ENCODE peak calls at places on chromosomes 7 and 10, in ten cellular contexts. K is kidney epithelial cell, L is neural progenitor cell, X is brain microvascular endothelial cell, S is Panc1, D is GM06990, H is HCT116, N is endothelial cell of umbilical vein, G is cardiac muscle cell, R is lung. O is an unnamed sample. For H3K36me3, the result is how much of the 10 kb centered on the place peaks cover.

GRCh38 chr10:88077977-88078376 is 214.6 kb downstream of the PTEN start:
- DNase-seq in K (no peak), L (no peak), X (no peak), S (no peak), D (no peak), H (no peak), N (no peak), G (no peak), R (no peak), O (no peak)

GRCh38 chr7:27182285-27182827 is 2.7 kb downstream of the HOXA11 start:
- DNase-seq in K (no peak), L (no peak), X (no peak), S (no peak), D (no peak), H (no peak), N (no peak), G (no peak), R (no peak), O (no peak)

GRCh38 chr10:103772096-103772845 is 83.1 kb downstream of the SH3PXD2A start:
- DNase-seq in K (no peak), L (peak), X (peak), S (no peak), D (peak), H (peak), N (peak), G (peak), R (peak), O (peak)

GRCh38 chr7:18018296-18019205 is 9.1 kb downstream of the PRPS1L1 start:
- DNase-seq in K (no peak), L (no peak), X (no peak), S (no peak), D (no peak), H (no peak), N (no peak), G (no peak), R (no peak), O (no peak)

GRCh38 chr7:101916041-101916800 is 98.8 kb downstream of the CUX1 start:
- DNase-seq in K (no peak), L (no peak), X (no peak), S (no peak), D (no peak), H (no peak), N (no peak), G (no peak), R (no peak), O (no peak)

GRCh38 chr7:11358637-11359036 is 385.0 kb downstream of the PHF14 start:
- DNase-seq in K (no peak), L (no peak), X (no peak), S (no peak), D (no peak), H (no peak), N (no peak), G (no peak), R (no peak), O (no peak)

GRCh38 chr10:32459072-32459703 is 13.2 kb downstream of the CCDC7 start:
- DNase-seq in K (no peak), L (no peak), X (no peak), S (no peak), D (no peak), H (no peak), N (no peak), G (no peak), R (no peak), O (no peak)

GRCh38 chr10:119736220-119736619 is 10.4 kb downstream of the INPP5F start:
- DNase-seq in K (no peak), L (no peak), X (no peak), S (no peak), D (no peak), H (no peak), N (no peak), G (no peak), R (no peak), O (no peak)

GRCh38 chr10:119149723-119150122 is 15.8 kb downstream of the SFXN4 start:
- DNase-seq in K (no peak), L (peak), X (no peak), S (no peak), D (no peak), H (no peak), N (no peak), G (no peak), R (no peak), O (no peak)

GRCh38 chr10:104440221-104440620 is 86.6 kb downstream of the CFAP58 start:
- DNase-seq in K (no peak), L (no peak), X (no peak), S (no peak), D (no peak), H (no peak), N (no peak), G (no peak), R (no peak), O (no peak)

GRCh38 chr10:8150401-8150905 is 96.0 kb downstream of the GATA3 start:
- DNase-seq in K (no peak), L (no peak), X (no peak), S (no peak), D (no peak), H (no peak), N (peak), G (peak), R (no peak), O (no peak)

GRCh38 chr10:15898046-15898445 is 37.7 kb upstream of the MINDY3 start:
- DNase-seq in K (no peak), L (no peak), X (peak), S (no peak), D (no peak), H (no peak), N (peak), G (peak), R (no peak), O (no peak)

GRCh38 chr7:108525327-108525984 is 479 bp downstream of the PNPLA8 start:
- DNase-seq in K (peak), L (peak), X (peak), S (peak), D (no peak), H (peak), N (peak), G (peak), R (peak), O (peak)

GRCh38 chr10:75042292-75042974 is 69.0 kb upstream of the SAMD8 start:
- DNase-seq in K (no peak), L (no peak), X (peak), S (no peak), D (no peak), H (no peak), N (no peak), G (peak), R (no peak), O (peak)

GRCh38 chr10:62326134-62326533 is 48.0 kb upstream of the ZNF365 start:
- DNase-seq in K (no peak), L (no peak), X (no peak), S (no peak), D (no peak), H (no peak), N (no peak), G (no peak), R (no peak), O (no peak)

GRCh38 chr7:139752600-139752999 is 25.2 kb downstream of the HIPK2 start:
- DNase-seq in K (no peak), L (no peak), X (no peak), S (no peak), D (no peak), H (no peak), N (no peak), G (no peak), R (no peak), O (no peak)

GRCh38 chr7:128934361-128935352 is 3.1 kb upstream of the IRF5 start:
- DNase-seq in K (no peak), L (no peak), X (no peak), S (no peak), D (peak), H (no peak), N (no peak), G (no peak), R (no peak), O (no peak)

GRCh38 chr10:70592186-70592735 is 10.3 kb downstream of the PRF1 start:
- DNase-seq in K (no peak), L (no peak), X (no peak), S (no peak), D (no peak), H (no peak), N (no peak), G (no peak), R (peak), O (no peak)

GRCh38 chr7:74587435-74588126 is 69.9 kb upstream of the GTF2I start:
- DNase-seq in K (peak), L (peak), X (peak), S (no peak), D (peak), H (no peak), N (peak), G (peak), R (peak), O (peak)

GRCh38 chr7:100789055-100789454 is 38.3 kb downstream of the EPHB4 start:
- DNase-seq in K (no peak), L (no peak), X (no peak), S (no peak), D (no peak), H (no peak), N (no peak), G (no peak), R (no peak), O (no peak)
- TF ChIP-seq CTCF in K (no peak), L (peak), X (peak), S (no peak), D (no peak), H (peak), N (no peak), G (no peak), R (no peak), O (peak)

GRCh38 chr10:97737770-97738265 is 890 bp downstream of the ZFYVE27 start:
- DNase-seq in K (no peak), L (no peak), X (no peak), S (no peak), D (no peak), H (no peak), N (no peak), G (no peak), R (no peak), O (no peak)

GRCh38 chr10:97740613-97741012 is 3.7 kb downstream of the ZFYVE27 start:
- DNase-seq in K (no peak), L (no peak), X (no peak), S (no peak), D (no peak), H (no peak), N (no peak), G (no peak), R (no peak), O (no peak)

GRCh38 chr10:97736902-97737769 is at the start of gene ZFYVE27:
- DNase-seq in K (peak), L (peak), X (peak), S (peak), D (peak), H (peak), N (peak), G (peak), R (peak), O (peak)

GRCh38 chr10:97736403-97736901 is 476 bp upstream of the ZFYVE27 start:
- DNase-seq in K (no peak), L (no peak), X (no peak), S (no peak), D (no peak), H (no peak), N (no peak), G (no peak), R (no peak), O (no peak)

DNA sequence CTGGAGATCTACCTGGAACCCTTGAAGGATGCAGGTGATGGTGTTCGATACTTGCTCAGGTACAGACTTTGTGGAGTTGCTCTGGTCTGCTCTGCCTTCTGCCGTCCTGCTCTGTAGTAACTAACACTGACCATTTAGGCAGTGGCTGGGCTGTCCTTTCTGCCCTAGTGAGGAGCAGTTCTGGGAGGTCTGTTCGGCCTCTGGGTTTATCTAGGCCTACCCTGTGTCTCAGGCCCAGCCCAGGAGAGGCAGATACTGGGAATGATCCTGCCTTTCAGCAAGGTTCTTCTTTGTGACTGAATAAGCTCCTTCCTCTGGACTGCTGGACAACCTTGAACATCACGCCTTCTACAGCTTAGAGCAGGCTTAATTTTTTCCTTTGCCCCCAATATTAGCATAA is 1.7 kb downstream of the ZFYVE27 start:
- DNase-seq in K (no peak), L (no peak), X (no peak), S (no peak), D (no peak), H (no peak), N (no peak), G (no peak), R (no peak), O (no peak)
- H3K4me3 ChIP-seq in K (no peak), L (no peak), X (no peak), S (no peak), D (no peak), H (peak), N (no peak), G (peak), R (no peak), O (no peak)

GRCh38 chr7:65968256-65969185 is 13.5 kb downstream of the GUSB start:
- DNase-seq in K (no peak), L (no peak), X (no peak), S (no peak), D (no peak), H (no peak), N (no peak), G (no peak), R (no peak), O (no peak)
- H3K36me3 ChIP-seq in K (under half), L (under half), X (under half), S (under half), D (under half), H (under half), N (under half), G (half or more), R (half or more), O (under half)

GRCh38 chr10:93680414-93681047 is 21.9 kb downstream of the FRA10AC1 start:
- DNase-seq in K (no peak), L (peak), X (peak), S (peak), D (no peak), H (peak), N (peak), G (peak), R (no peak), O (no peak)
- TF ChIP-seq CTCF in K (no peak), L (peak), X (peak), S (peak), D (no peak), H (peak), N (peak), G (peak), R (no peak), O (peak)

DNA sequence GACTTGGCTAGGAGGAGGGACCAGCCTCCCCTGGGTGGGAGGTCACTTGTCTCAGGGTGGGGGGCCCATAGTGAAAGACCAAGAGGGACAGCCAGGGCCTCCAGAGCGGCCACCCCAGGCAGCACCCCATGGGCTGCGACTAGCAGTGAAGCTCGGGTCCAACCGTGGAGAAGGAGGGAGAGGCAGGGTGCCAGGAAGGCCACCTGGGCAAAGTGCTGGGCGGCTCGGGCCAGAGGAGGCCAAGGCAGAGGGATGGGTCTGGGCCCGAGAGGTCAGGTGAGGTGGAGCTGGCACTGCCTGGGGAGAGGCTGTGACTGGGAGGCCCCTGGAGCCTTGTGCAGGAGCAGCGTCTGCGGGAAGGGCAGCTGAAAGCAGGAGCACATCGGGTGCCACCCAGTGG is 41.8 kb downstream of the CLRN3 start:
- DNase-seq in K (no peak), L (no peak), X (no peak), S (no peak), D (no peak), H (no peak), N (no peak), G (no peak), R (no peak), O (no peak)
- H3K4me3 ChIP-seq in K (no peak), L (no peak), X (no peak), S (no peak), D (no peak), H (no peak), N (no peak), G (no peak), R (no peak), O (no peak)

DNA sequence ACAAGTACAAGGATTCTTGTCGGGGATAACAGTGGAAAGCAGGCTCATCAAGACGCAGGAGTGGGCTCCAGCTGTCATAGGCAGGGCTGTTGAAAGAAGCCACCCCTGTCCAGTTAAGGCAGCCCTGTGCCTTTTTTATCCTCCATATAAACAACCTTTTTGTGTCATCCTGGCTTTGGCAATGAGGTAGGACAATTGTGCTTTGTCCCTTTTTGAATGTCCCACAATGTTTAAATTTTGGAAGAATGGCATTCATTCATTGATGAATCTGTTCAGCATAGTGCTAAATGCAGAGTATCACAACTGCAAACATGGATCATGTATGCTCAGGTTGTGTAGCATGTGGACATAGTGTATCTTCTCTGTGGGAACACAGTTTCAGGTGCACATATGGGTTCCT is 66.7 kb downstream of the UBE3C start:
- DNase-seq in K (no peak), L (no peak), X (no peak), S (no peak), D (no peak), H (no peak), N (no peak), G (no peak), R (no peak), O (no peak)
- H3K36me3 ChIP-seq in K (under half), L (under half), X (under half), S (under half), D (under half), H (half or more), N (under half), G (under half), R (under half), O (under half)

GRCh38 chr7:103613655-103614642 is 167.9 kb upstream of the SLC26A5 start:
- DNase-seq in K (no peak), L (peak), X (peak), S (no peak), D (no peak), H (no peak), N (peak), G (peak), R (no peak), O (no peak)
- TF ChIP-seq CTCF in K (peak), L (peak), X (peak), S (peak), D (no peak), H (peak), N (peak), G (peak), R (no peak), O (peak)

O was measured in BJ.